ENCODE peak calls at places on chromosomes 1 and 21, in seven cellular contexts. D is thyroid gland, A is AG09309, U is BE2C, H is coronary artery, R is Calu3, C is GM13977. I is an unnamed sample.

GRCh38 chr1:27602510-27603319 is 1.2 kb downstream of the AHDC1 start:
- DNase-seq in D (peak), A (no peak), U (no peak), H (no peak), R (peak), C (peak), I (peak)

GRCh38 chr21:31447477-31447876 is 103.4 kb upstream of the TIAM1 start:
- DNase-seq in D (no peak), A (no peak), U (no peak), H (no peak), R (no peak), C (no peak), I (no peak)

GRCh38 chr21:43269461-43269860 is 100.7 kb downstream of the CRYAA start:
- DNase-seq in D (no peak), A (no peak), U (peak), H (no peak), R (peak), C (peak), I (peak)

GRCh38 chr1:235583511-235584001 is 66.0 kb downstream of the GNG4 start:
- DNase-seq in D (no peak), A (no peak), U (no peak), H (no peak), R (no peak), C (no peak), I (no peak)

GRCh38 chr1:100528861-100529260 is 9.1 kb upstream of the GPR88 start:
- DNase-seq in D (no peak), A (peak), U (no peak), H (no peak), R (no peak), C (no peak), I (no peak)

GRCh38 chr1:173863224-173864151 is 4.3 kb downstream of the GAS5 start:
- DNase-seq in D (no peak), A (no peak), U (no peak), H (no peak), R (no peak), C (no peak), I (no peak)

GRCh38 chr1:184030433-184031126 is 6.9 kb downstream of the COLGALT2 start:
- DNase-seq in D (no peak), A (no peak), U (no peak), H (no peak), R (no peak), C (no peak), I (no peak)

GRCh38 chr1:154192476-154192875 is 576 bp upstream of the TPM3 start:
- DNase-seq in D (no peak), A (no peak), U (no peak), H (no peak), R (no peak), C (no peak), I (no peak)

GRCh38 chr1:238485906-238486219 is 595.1 kb upstream of the ZP4 start:
- DNase-seq in D (peak), A (no peak), U (no peak), H (no peak), R (peak), C (no peak), I (no peak)

GRCh38 chr1:77680173-77680572 is 2.3 kb downstream of the ZZZ3 start:
- DNase-seq in D (no peak), A (peak), U (no peak), H (no peak), R (no peak), C (no peak), I (no peak)

GRCh38 chr1:150168960-150169565 is 19.3 kb downstream of the PLEKHO1 start:
- DNase-seq in D (peak), A (no peak), U (peak), H (no peak), R (peak), C (peak), I (peak)

GRCh38 chr1:161046574-161047167 is 894 bp upstream of the USF1 start:
- DNase-seq in D (no peak), A (no peak), U (no peak), H (no peak), R (no peak), C (peak), I (no peak)

GRCh38 chr1:67088440-67088839 is 34.5 kb upstream of the SLC35D1 start:
- DNase-seq in D (no peak), A (no peak), U (no peak), H (no peak), R (no peak), C (no peak), I (no peak)

GRCh38 chr1:199272107-199272506 is 633.3 kb downstream of the PTPRC start:
- DNase-seq in D (no peak), A (peak), U (no peak), H (no peak), R (peak), C (no peak), I (no peak)

GRCh38 chr1:234849824-234850223 is 239.8 kb upstream of the IRF2BP2 start:
- DNase-seq in D (no peak), A (no peak), U (no peak), H (no peak), R (no peak), C (no peak), I (no peak)

GRCh38 chr1:221902961-221903360 is 161.1 kb upstream of the DUSP10 start:
- DNase-seq in D (no peak), A (no peak), U (no peak), H (no peak), R (no peak), C (no peak), I (no peak)

GRCh38 chr1:109250454-109251276 is 1.3 kb downstream of the CELSR2 start:
- DNase-seq in D (no peak), A (no peak), U (no peak), H (peak), R (no peak), C (no peak), I (no peak)

GRCh38 chr1:64956241-64956640 is 10.1 kb downstream of the JAK1 start:
- DNase-seq in D (peak), A (no peak), U (no peak), H (no peak), R (no peak), C (no peak), I (peak)

GRCh38 chr1:236501093-236501492 is 22.7 kb upstream of the LGALS8 start:
- DNase-seq in D (no peak), A (no peak), U (no peak), H (no peak), R (no peak), C (no peak), I (no peak)

GRCh38 chr1:64651841-64652240 is 93.0 kb upstream of the RAVER2 start:
- DNase-seq in D (no peak), A (no peak), U (no peak), H (no peak), R (no peak), C (no peak), I (no peak)

GRCh38 chr1:155052412-155053400 is 1.6 kb downstream of the ADAM15 start:
- DNase-seq in D (peak), A (no peak), U (no peak), H (no peak), R (peak), C (peak), I (peak)

GRCh38 chr1:89042491-89042890 is 19.8 kb upstream of the GBP3 start:
- DNase-seq in D (no peak), A (no peak), U (no peak), H (no peak), R (no peak), C (no peak), I (no peak)

GRCh38 chr1:93576346-93576745 is 105.3 kb downstream of the BCAR3 start:
- DNase-seq in D (no peak), A (no peak), U (no peak), H (no peak), R (no peak), C (no peak), I (no peak)

GRCh38 chr1:93574511-93574910 is 107.1 kb downstream of the BCAR3 start:
- DNase-seq in D (no peak), A (no peak), U (no peak), H (no peak), R (no peak), C (no peak), I (no peak)

GRCh38 chr1:93573940-93574469 is 107.6 kb downstream of the BCAR3 start:
- DNase-seq in D (no peak), A (no peak), U (no peak), H (no peak), R (no peak), C (no peak), I (no peak)

GRCh38 chr1:93575586-93576271 is 105.9 kb downstream of the BCAR3 start:
- DNase-seq in D (no peak), A (no peak), U (no peak), H (no peak), R (no peak), C (no peak), I (no peak)

GRCh38 chr1:93574991-93575390 is 106.6 kb downstream of the BCAR3 start:
- DNase-seq in D (no peak), A (no peak), U (no peak), H (no peak), R (no peak), C (no peak), I (no peak)
- TF ChIP-seq CTCF in D (no peak), A (no peak), U (no peak), H (no peak), R (no peak), C (no peak), I (no peak)

GRCh38 chr21:39715804-39716397 is 29.1 kb upstream of the IGSF5 start:
- DNase-seq in D (peak), A (peak), U (peak), H (no peak), R (peak), C (peak), I (peak)

GRCh38 chr21:39713905-39714304 is 31.1 kb upstream of the IGSF5 start:
- DNase-seq in D (peak), A (no peak), U (no peak), H (no peak), R (no peak), C (no peak), I (no peak)

GRCh38 chr21:39710866-39711265 is 34.1 kb upstream of the IGSF5 start:
- DNase-seq in D (no peak), A (no peak), U (no peak), H (no peak), R (no peak), C (no peak), I (no peak)

GRCh38 chr21:39714331-39714730 is 30.7 kb upstream of the IGSF5 start:
- DNase-seq in D (no peak), A (no peak), U (no peak), H (no peak), R (no peak), C (no peak), I (no peak)

DNA sequence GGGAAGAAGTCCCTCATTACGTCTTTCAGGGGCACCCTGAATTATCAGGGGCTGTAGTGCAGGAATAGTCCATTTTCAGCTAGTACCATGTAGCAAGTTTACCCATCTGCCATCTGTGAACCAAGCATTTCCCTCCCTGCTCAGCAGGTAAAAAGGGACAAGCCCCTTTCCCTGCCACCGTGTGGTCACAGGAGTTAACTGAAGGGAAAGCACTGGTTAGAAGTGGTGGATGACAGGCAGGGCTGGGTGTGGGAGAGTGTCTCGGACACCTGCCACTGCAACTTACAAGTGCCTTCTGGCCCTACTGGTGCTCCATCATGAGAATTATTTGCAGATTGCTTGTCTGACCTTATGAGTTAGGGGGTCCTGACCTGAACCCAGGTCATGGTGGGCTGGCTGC is 32.0 kb upstream of the IGSF5 start:
- DNase-seq in D (no peak), A (no peak), U (no peak), H (no peak), R (peak), C (no peak), I (no peak)
- TF ChIP-seq CTCF in D (no peak), A (peak), U (no peak), H (no peak), R (no peak), C (no peak), I (no peak)

GRCh38 chr1:196147530-196147929 is 460.7 kb downstream of the KCNT2 start:
- DNase-seq in D (no peak), A (no peak), U (no peak), H (no peak), R (no peak), C (no peak), I (no peak)

GRCh38 chr1:196155586-196155985 is 452.7 kb downstream of the KCNT2 start:
- DNase-seq in D (no peak), A (no peak), U (no peak), H (no peak), R (no peak), C (no peak), I (no peak)

GRCh38 chr1:196148367-196148970 is 459.8 kb downstream of the KCNT2 start:
- DNase-seq in D (no peak), A (peak), U (no peak), H (no peak), R (no peak), C (peak), I (no peak)

GRCh38 chr1:196152086-196152485 is 456.2 kb downstream of the KCNT2 start:
- DNase-seq in D (no peak), A (no peak), U (no peak), H (no peak), R (no peak), C (no peak), I (no peak)

DNA sequence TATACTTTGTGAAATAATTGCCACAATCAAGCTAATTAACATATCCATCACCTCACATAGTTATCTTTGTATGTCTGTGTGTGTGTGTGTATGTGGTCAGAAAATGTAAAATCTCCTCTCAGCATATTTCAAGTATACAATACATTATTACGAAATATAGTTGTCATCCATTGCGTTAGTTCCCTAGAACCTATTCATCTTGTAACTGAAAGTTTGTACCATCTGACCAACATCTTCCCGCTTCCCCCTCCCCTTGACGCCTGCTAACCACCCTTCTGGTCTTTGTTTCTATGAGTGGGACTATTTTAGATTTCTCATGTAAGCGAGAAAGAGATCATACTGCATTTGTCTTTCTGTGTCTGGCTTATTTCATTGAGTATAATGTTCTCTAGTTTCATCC is 455.3 kb downstream of the KCNT2 start:
- DNase-seq in D (no peak), A (no peak), U (no peak), H (no peak), R (no peak), C (no peak), I (peak)
- TF ChIP-seq CTCF in D (no peak), A (no peak), U (no peak), H (no peak), R (no peak), C (no peak), I (no peak)

DNA sequence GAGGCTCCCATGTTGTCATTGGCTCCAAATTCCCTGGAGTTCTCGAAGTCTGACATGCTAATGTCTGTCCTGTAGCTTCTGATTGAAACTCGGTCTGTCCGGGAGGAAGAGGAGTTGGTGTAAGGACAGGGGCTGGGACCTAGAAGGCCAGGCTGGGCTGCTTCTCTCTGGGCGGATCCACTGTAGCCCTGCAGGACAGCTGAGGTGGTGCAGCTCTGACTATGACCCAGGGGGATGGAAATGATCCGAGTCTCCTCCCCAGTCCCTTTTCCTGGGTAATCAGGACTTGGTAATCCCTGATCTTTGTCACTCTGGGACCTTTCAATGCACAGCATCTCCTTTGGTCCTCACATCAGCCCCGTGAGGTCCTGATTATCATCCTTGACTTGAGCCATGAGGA is 10.0 kb upstream of the FCMR start:
- DNase-seq in D (no peak), A (no peak), U (no peak), H (no peak), R (no peak), C (no peak), I (no peak)
- TF ChIP-seq CTCF in D (no peak), A (no peak), U (peak), H (no peak), R (no peak), C (peak), I (no peak)

GRCh38 chr1:9685833-9686232 is 34.3 kb downstream of the PIK3CD start:
- DNase-seq in D (no peak), A (no peak), U (no peak), H (no peak), R (no peak), C (no peak), I (no peak)

GRCh38 chr1:9689011-9689706 is 37.6 kb downstream of the PIK3CD start:
- DNase-seq in D (peak), A (no peak), U (peak), H (peak), R (peak), C (peak), I (peak)

GRCh38 chr1:9688599-9688998 is 37.1 kb downstream of the PIK3CD start:
- DNase-seq in D (no peak), A (no peak), U (no peak), H (no peak), R (no peak), C (no peak), I (no peak)

GRCh38 chr1:9687876-9688582 is 36.5 kb downstream of the PIK3CD start:
- DNase-seq in D (peak), A (no peak), U (no peak), H (no peak), R (no peak), C (no peak), I (no peak)

GRCh38 chr1:9687120-9687875 is 35.8 kb downstream of the PIK3CD start:
- DNase-seq in D (peak), A (no peak), U (peak), H (no peak), R (peak), C (peak), I (peak)
- TF ChIP-seq CTCF in D (peak), A (no peak), U (no peak), H (no peak), R (no peak), C (no peak), I (peak)

GRCh38 chr1:94738371-94738770 is 81.8 kb upstream of the SLC44A3 start:
- DNase-seq in D (no peak), A (no peak), U (no peak), H (no peak), R (no peak), C (no peak), I (no peak)

GRCh38 chr1:94739521-94740061 is 80.6 kb upstream of the SLC44A3 start:
- DNase-seq in D (no peak), A (peak), U (no peak), H (peak), R (no peak), C (no peak), I (no peak)

GRCh38 chr1:94741956-94742355 is 78.2 kb upstream of the SLC44A3 start:
- DNase-seq in D (no peak), A (no peak), U (no peak), H (no peak), R (no peak), C (no peak), I (no peak)

GRCh38 chr1:94743866-94744265 is 76.3 kb upstream of the SLC44A3 start:
- DNase-seq in D (peak), A (no peak), U (no peak), H (no peak), R (no peak), C (no peak), I (no peak)

DNA sequence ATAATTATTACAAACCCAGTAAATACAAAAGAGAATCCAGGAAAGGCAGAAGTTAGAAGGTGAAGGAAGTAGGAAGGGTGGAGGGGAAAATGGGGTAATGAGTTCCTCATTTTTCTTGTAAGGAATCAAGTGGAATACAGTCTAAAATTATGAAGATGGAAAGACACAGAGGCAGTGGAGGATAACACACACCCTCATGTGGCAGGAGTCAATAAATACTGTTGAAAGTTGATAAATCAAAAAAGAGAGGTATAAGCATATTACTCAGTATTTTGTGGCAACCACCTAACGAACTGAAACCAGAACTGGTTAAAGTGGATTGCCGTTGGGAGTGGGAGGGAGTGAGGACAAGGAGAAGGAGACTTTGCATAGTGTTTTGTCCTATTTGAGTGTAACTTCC is 78.6 kb upstream of the SLC44A3 start:
- DNase-seq in D (no peak), A (no peak), U (no peak), H (no peak), R (no peak), C (no peak), I (no peak)
- TF ChIP-seq CTCF in D (no peak), A (peak), U (no peak), H (no peak), R (no peak), C (no peak), I (no peak)

GRCh38 chr1:22500476-22500875 is 48.8 kb downstream of the ZBTB40 start:
- DNase-seq in D (peak), A (no peak), U (peak), H (no peak), R (peak), C (no peak), I (peak)
- TF ChIP-seq CTCF in D (no peak), A (no peak), U (no peak), H (no peak), R (no peak), C (no peak), I (no peak)